ENCODE peak calls at places on chromosomes 12 and 14, in ten cellular contexts. T, C, N, R, X, M, Y, V, J and G are unnamed samples.

GRCh38 chr12:8482446-8483080 is 26.8 kb downstream of the CLEC6A start:
- DNase-seq in T (no peak), C (no peak), N (no peak), R (peak; percentile 56), X (no peak), M (no peak), Y (no peak), V (no peak), J (no peak), G (no peak)

GRCh38 chr12:107990325-107990724 is 138.8 kb upstream of the WSCD2 start:
- DNase-seq in T (peak; percentile 15), C (no peak), N (peak; percentile 7), R (peak; percentile 62), X (no peak), M (peak; percentile 29), Y (peak; percentile 36), V (no peak), J (no peak), G (no peak)

GRCh38 chr12:53618340-53618739 is 7.8 kb downstream of the ATF7 start:
- DNase-seq in T (peak; percentile 40), C (no peak), N (no peak), R (no peak), X (no peak), M (no peak), Y (no peak), V (no peak), J (no peak), G (peak; percentile 36)

GRCh38 chr14:105885561-105886320 is 359.4 kb downstream of the TMEM121 start:
- DNase-seq in T (no peak), C (peak; percentile 38), N (no peak), R (no peak), X (no peak), M (no peak), Y (no peak), V (no peak), J (peak; percentile 8), G (no peak)

GRCh38 chr12:49331360-49332222 is 5.4 kb downstream of the C1QL4 start:
- DNase-seq in T (peak; percentile 78), C (no peak), N (peak; percentile 61), R (peak; percentile 81), X (peak; percentile 40), M (peak; percentile 53), Y (peak; percentile 90), V (peak; percentile 73), J (peak; percentile 71), G (peak; percentile 73)

GRCh38 chr12:118635276-118635675 is 258.9 kb downstream of the SUDS3 start:
- DNase-seq in T (no peak), C (no peak), N (no peak), R (no peak), X (no peak), M (no peak), Y (no peak), V (no peak), J (no peak), G (no peak)

GRCh38 chr12:132170637-132171292 is 26.5 kb downstream of the NOC4L start:
- DNase-seq in T (no peak), C (no peak), N (no peak), R (no peak), X (no peak), M (no peak), Y (no peak), V (no peak), J (no peak), G (no peak)

GRCh38 chr12:9364224-9365176 is 156.3 kb upstream of the PZP start:
- DNase-seq in T (no peak), C (no peak), N (no peak), R (no peak), X (peak; percentile 41), M (peak; percentile 46), Y (peak; percentile 61), V (peak; percentile 43), J (no peak), G (peak; percentile 49)

GRCh38 chr14:101579372-101580080 is 18.2 kb downstream of the DIO3 start:
- DNase-seq in T (no peak), C (no peak), N (no peak), R (no peak), X (no peak), M (no peak), Y (no peak), V (no peak), J (no peak), G (no peak)

GRCh38 chr14:99035268-99035667 is 236.7 kb downstream of the BCL11B start:
- DNase-seq in T (peak; percentile 26), C (no peak), N (peak; percentile 46), R (no peak), X (no peak), M (no peak), Y (no peak), V (peak; percentile 3), J (peak; percentile 75), G (peak; percentile 24)

GRCh38 chr12:124866883-124867232 is 3.2 kb upstream of the SCARB1 start:
- DNase-seq in T (no peak), C (no peak), N (no peak), R (no peak), X (no peak), M (no peak), Y (no peak), V (no peak), J (no peak), G (no peak)

GRCh38 chr12:91272456-91273063 is 89.9 kb upstream of the DCN start:
- DNase-seq in T (no peak), C (no peak), N (peak; percentile 41), R (no peak), X (no peak), M (no peak), Y (peak; percentile 96), V (no peak), J (peak; percentile 79), G (peak; percentile 27)

GRCh38 chr12:12356467-12356885 is 402 bp upstream of the BORCS5 start:
- DNase-seq in T (no peak), C (no peak), N (no peak), R (no peak), X (no peak), M (no peak), Y (no peak), V (no peak), J (no peak), G (no peak)

GRCh38 chr12:12349711-12350665 is at the start of gene MANSC1:
- DNase-seq in T (peak; percentile 69), C (peak; percentile 78), N (peak; percentile 59), R (peak; percentile 66), X (no peak), M (peak; percentile 24), Y (peak; percentile 25), V (no peak), J (peak; percentile 49), G (peak; percentile 34)

GRCh38 chr12:12353276-12353675 is 3.2 kb upstream of the MANSC1 start:
- DNase-seq in T (no peak), C (no peak), N (no peak), R (no peak), X (no peak), M (no peak), Y (no peak), V (no peak), J (no peak), G (no peak)

GRCh38 chr12:12353807-12354206 is 3.1 kb upstream of the BORCS5 start:
- DNase-seq in T (no peak), C (no peak), N (no peak), R (no peak), X (no peak), M (no peak), Y (no peak), V (no peak), J (no peak), G (no peak)

DNA sequence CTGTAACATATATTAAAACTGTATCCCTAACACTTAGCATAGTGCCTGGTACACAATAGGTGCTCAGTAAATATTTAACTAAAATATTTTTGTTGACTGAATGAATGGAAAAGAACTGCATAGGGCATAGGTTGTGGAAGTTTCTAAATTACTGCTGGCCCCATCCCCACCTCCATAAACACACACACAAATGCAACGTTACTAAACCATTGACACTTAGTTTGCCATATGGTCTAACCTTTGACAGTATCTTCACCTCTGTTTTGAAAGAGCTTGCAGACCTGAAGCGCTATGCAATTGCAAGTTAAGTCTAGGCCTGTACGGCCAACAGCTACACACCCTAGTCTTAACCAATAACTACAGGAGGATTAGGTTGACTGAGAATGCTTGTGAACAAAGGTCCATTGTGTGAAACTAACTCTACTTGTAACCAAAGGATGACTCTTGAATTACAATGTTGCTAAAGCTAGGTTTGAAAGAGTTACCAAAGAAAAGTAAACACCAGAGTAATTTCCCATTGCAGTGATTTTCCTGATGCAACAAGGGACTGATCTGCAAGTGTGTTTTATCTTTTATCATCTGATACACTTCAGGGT is 924 bp upstream of the MANSC1 start:
- DNase-seq in T (no peak), C (no peak), N (no peak), R (no peak), X (no peak), M (peak; percentile 97), Y (no peak), V (no peak), J (no peak), G (no peak)
- H3K4me3 ChIP-seq in T (peak overlapping the region; percentile 65), C (peak overlapping the region; percentile 61), N (peak overlapping the region; percentile 92), R (no peak overlapping the region), X (no peak overlapping the region), M (peak overlapping the region; percentile 71), Y (no peak overlapping the region), V (no peak overlapping the region), J (no peak overlapping the region), G (no peak overlapping the region)

GRCh38 chr12:74412607-74413230 is 124.9 kb upstream of the ATXN7L3B start:
- DNase-seq in T (peak; percentile 57), C (no peak), N (no peak), R (peak; percentile 24), X (no peak), M (peak; percentile 10), Y (peak; percentile 36), V (peak; percentile 0), J (no peak), G (peak; percentile 30)
- TF ChIP-seq CTCF in T (peak; percentile 63), C (peak; percentile 27), N (peak; percentile 12), R (peak; percentile 40), X (no peak), M (no peak), Y (peak; percentile 44), V (peak; percentile 19), J (no peak), G (peak; percentile 39)

DNA sequence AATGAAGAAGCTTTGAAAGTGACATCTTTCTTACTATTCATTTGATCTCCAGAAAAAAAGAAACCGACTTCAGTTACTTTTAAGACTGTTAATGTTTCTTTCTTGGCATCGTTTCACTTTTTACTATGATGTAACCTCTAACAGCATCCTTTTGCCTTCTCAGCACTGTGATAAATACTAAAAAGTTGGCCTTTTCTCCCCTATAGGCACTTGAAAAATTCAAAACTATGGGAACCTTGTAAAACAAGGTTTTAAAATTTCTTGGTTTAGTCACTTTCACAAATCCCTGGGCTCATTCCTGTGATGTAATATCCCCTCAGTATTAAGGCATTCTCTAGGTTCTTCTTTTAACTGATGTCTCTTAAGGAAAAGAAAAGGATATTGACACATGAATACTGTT is 281.8 kb downstream of the EGLN3 start:
- DNase-seq in T (no peak), C (no peak), N (no peak), R (no peak), X (no peak), M (no peak), Y (peak; percentile 24), V (no peak), J (no peak), G (peak; percentile 53)
- H3K4me3 ChIP-seq in T (no peak overlapping the region), C (no peak overlapping the region), N (no peak overlapping the region), R (no peak overlapping the region), X (no peak overlapping the region), M (no peak overlapping the region), Y (no peak overlapping the region), V (no peak overlapping the region), J (no peak overlapping the region), G (no peak overlapping the region)

DNA sequence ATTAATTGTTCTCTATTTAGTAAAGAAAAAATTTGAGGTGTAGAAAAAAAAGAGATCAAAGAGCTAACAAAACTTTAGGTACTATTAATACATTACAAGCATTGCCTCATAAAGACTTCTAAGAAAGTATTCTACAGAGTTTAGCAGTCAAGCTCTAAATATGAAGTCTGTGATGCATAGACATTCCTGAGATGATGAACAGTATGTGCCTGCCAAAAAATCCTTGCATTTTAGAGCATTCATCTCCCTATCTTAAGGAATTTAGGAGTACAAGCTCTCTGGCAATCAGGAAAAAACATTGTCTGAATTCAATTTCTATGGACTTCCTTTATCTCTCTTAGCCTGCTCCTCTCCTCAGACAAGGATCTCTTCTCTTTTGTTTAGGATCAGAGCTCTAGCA is 202.6 kb upstream of the LRFN5 start:
- DNase-seq in T (no peak), C (no peak), N (no peak), R (no peak), X (no peak), M (no peak), Y (peak; percentile 8), V (no peak), J (no peak), G (peak; percentile 10)
- TF ChIP-seq CTCF in T (no peak), C (no peak), N (no peak), R (no peak), X (no peak), M (no peak), Y (no peak), V (no peak), J (no peak), G (no peak)